ENCODE peak calls at places on chromosomes 13 and 19, in nine cellular contexts. T is naive thymus-derived CD8-positive, alpha-beta T cell; F is HCEC 1CT; H is ureter; M is PC-9; A is activated CD4-positive, alpha-beta T cell treated with anti-CD3 and anti-CD28 coated beads, Interleukin-2, amount 10 ng/mL, durations not matched to agents 7 days and 5 days; P is HuH-7.5; B is progenitor cell of endocrine pancreas; U is psoas muscle. I is an unnamed sample.

GRCh38 chr13:94666065-94666464 is 46.3 kb downstream of the SOX21 start:
- DNase-seq in T (no peak), F (no peak), H (no peak), M (no peak), A (no peak), P (no peak), B (no peak), U (no peak), I (no peak)

GRCh38 chr19:46181386-46181774 is 33.3 kb downstream of the IGFL2 start:
- DNase-seq in T (no peak), F (peak; percentile 41), H (no peak), M (no peak), A (no peak), P (no peak), B (no peak), U (no peak), I (no peak)

GRCh38 chr19:12749938-12750521 is 1.6 kb upstream of the BEST2 start:
- DNase-seq in T (no peak), F (peak; percentile 39), H (no peak), M (no peak), A (no peak), P (no peak), B (no peak), U (no peak), I (no peak)

GRCh38 chr19:51163257-51163656 is 21.2 kb downstream of the SIGLEC7 start:
- DNase-seq in T (no peak), F (no peak), H (no peak), M (no peak), A (no peak), P (no peak), B (no peak), U (no peak), I (no peak)

GRCh38 chr19:47444388-47444821 is 25.1 kb upstream of the MEIS3 start:
- DNase-seq in T (peak; percentile 44), F (no peak), H (no peak), M (no peak), A (peak; percentile 56), P (no peak), B (no peak), U (no peak), I (no peak)

GRCh38 chr13:20173121-20173746 is 12.4 kb upstream of the GJA3 start:
- DNase-seq in T (no peak), F (no peak), H (no peak), M (no peak), A (no peak), P (no peak), B (no peak), U (no peak), I (no peak)

GRCh38 chr13:74289130-74289529 is 154.9 kb upstream of the KLF12 start:
- DNase-seq in T (no peak), F (no peak), H (no peak), M (no peak), A (no peak), P (no peak), B (no peak), U (no peak), I (no peak)

GRCh38 chr13:112855859-112856258 is 113.2 kb upstream of the MCF2L start:
- DNase-seq in T (no peak), F (no peak), H (no peak), M (no peak), A (no peak), P (no peak), B (no peak), U (no peak), I (no peak)

GRCh38 chr13:90230311-90230710 is 1117.2 kb upstream of the MIR17HG start:
- DNase-seq in T (no peak), F (no peak), H (no peak), M (no peak), A (no peak), P (no peak), B (no peak), U (no peak), I (no peak)

GRCh38 chr13:34011552-34012085 is 193.7 kb downstream of the RFC3 start:
- DNase-seq in T (no peak), F (no peak), H (no peak), M (no peak), A (no peak), P (peak; percentile 29), B (no peak), U (no peak), I (no peak)

GRCh38 chr13:76965759-76966421 is 17.6 kb downstream of the ACOD1 start:
- DNase-seq in T (no peak), F (peak; percentile 18), H (peak; percentile 65), M (no peak), A (no peak), P (no peak), B (no peak), U (peak; percentile 25), I (no peak)

GRCh38 chr19:44607049-44607448 is 6.3 kb upstream of the IGSF23 start:
- DNase-seq in T (no peak), F (peak; percentile 70), H (no peak), M (no peak), A (no peak), P (no peak), B (no peak), U (no peak), I (no peak)

GRCh38 chr13:46211116-46211515 is 612 bp upstream of the LRRC63 start:
- DNase-seq in T (peak; percentile 53), F (no peak), H (no peak), M (no peak), A (peak; percentile 68), P (peak; percentile 47), B (no peak), U (no peak), I (no peak)

GRCh38 chr19:34225659-34226015 is 28.7 kb upstream of the GARRE1 start:
- DNase-seq in T (no peak), F (no peak), H (no peak), M (no peak), A (no peak), P (no peak), B (no peak), U (no peak), I (no peak)

GRCh38 chr13:85223883-85224656 is 575.1 kb downstream of the SLITRK6 start:
- DNase-seq in T (no peak), F (no peak), H (no peak), M (no peak), A (no peak), P (no peak), B (no peak), U (no peak), I (no peak)

GRCh38 chr19:1401138-1401888 is at the start of gene GAMT:
- DNase-seq in T (peak; percentile 55), F (no peak), H (no peak), M (peak; percentile 31), A (peak; percentile 60), P (peak; percentile 90), B (peak; percentile 44), U (no peak), I (no peak)

GRCh38 chr19:49643466-49643865 is 1.5 kb downstream of the SCAF1 start:
- DNase-seq in T (no peak), F (no peak), H (no peak), M (no peak), A (no peak), P (no peak), B (no peak), U (no peak), I (no peak)

GRCh38 chr13:110133425-110134235 is 173.3 kb downstream of the COL4A1 start:
- DNase-seq in T (no peak), F (no peak), H (no peak), M (no peak), A (no peak), P (no peak), B (no peak), U (no peak), I (no peak)

GRCh38 chr19:49689133-49690072 is at the start of gene ADM5:
- DNase-seq in T (no peak), F (no peak), H (peak; percentile 49), M (no peak), A (peak; percentile 31), P (no peak), B (peak; percentile 60), U (no peak), I (no peak)

GRCh38 chr19:47511681-47512080 is 3.2 kb downstream of the NAPA start:
- DNase-seq in T (no peak), F (peak; percentile 7), H (no peak), M (no peak), A (no peak), P (no peak), B (no peak), U (peak; percentile 60), I (no peak)

GRCh38 chr13:49643003-49643651 is 14.8 kb downstream of the ARL11 start:
- DNase-seq in T (no peak), F (no peak), H (no peak), M (no peak), A (no peak), P (no peak), B (no peak), U (no peak), I (no peak)

GRCh38 chr13:35309711-35310110 is 166.8 kb downstream of the MAB21L1 start:
- DNase-seq in T (no peak), F (no peak), H (no peak), M (no peak), A (no peak), P (no peak), B (no peak), U (no peak), I (no peak)

GRCh38 chr19:10718205-10719196 is 622 bp downstream of the DNM2 start:
- DNase-seq in T (no peak), F (peak; percentile 27), H (no peak), M (peak; percentile 54), A (peak; percentile 52), P (no peak), B (peak; percentile 28), U (peak; percentile 55), I (peak; percentile 40)

GRCh38 chr19:42176649-42176989 is 40.9 kb downstream of the DEDD2 start:
- DNase-seq in T (no peak), F (no peak), H (no peak), M (no peak), A (no peak), P (peak; percentile 49), B (no peak), U (no peak), I (no peak)

GRCh38 chr19:6925801-6926751 is 38.7 kb downstream of the ADGRE1 start:
- DNase-seq in T (no peak), F (peak; percentile 3), H (no peak), M (no peak), A (no peak), P (no peak), B (no peak), U (no peak), I (no peak)

GRCh38 chr19:38649305-38650179 is 2.1 kb downstream of the ACTN4 start:
- DNase-seq in T (no peak), F (peak; percentile 23), H (peak; percentile 81), M (peak; percentile 90), A (no peak), P (peak; percentile 33), B (no peak), U (peak; percentile 52), I (peak; percentile 78)

GRCh38 chr19:49361438-49362047 is 673 bp downstream of the TEAD2 start:
- DNase-seq in T (peak; percentile 13), F (peak; percentile 57), H (peak; percentile 86), M (peak; percentile 56), A (no peak), P (peak; percentile 92), B (peak; percentile 68), U (peak; percentile 77), I (no peak)

GRCh38 chr19:7413629-7414028 is 64.9 kb downstream of the ARHGEF18 start:
- DNase-seq in T (no peak), F (no peak), H (no peak), M (no peak), A (no peak), P (no peak), B (no peak), U (no peak), I (no peak)

GRCh38 chr13:77536358-77536757 is 852 bp downstream of the SCEL start:
- DNase-seq in T (no peak), F (no peak), H (no peak), M (no peak), A (no peak), P (no peak), B (no peak), U (no peak), I (no peak)

GRCh38 chr13:27632214-27632613 is 10.5 kb downstream of the POLR1D start:
- DNase-seq in T (no peak), F (no peak), H (no peak), M (no peak), A (no peak), P (no peak), B (no peak), U (no peak), I (no peak)

GRCh38 chr19:48689438-48689837 is 6.3 kb upstream of the FUT2 start:
- DNase-seq in T (no peak), F (no peak), H (no peak), M (no peak), A (no peak), P (no peak), B (no peak), U (no peak), I (no peak)